ENCODE peak calls at places on chromosome 2, in seven cellular contexts. L, Q, U, S, D, H and Z are unnamed samples.
A peak's percentile ranks its signal among the peaks of the same experiment; 100 is the strongest.

GRCh38 chr2:85264471-85264870 is 63.3 kb downstream of the TGOLN2 start:
- DNase-seq in Q (peak; percentile 3), L (no peak), H (no peak), S (no peak), U (peak; percentile 51), D (no peak), Z (peak; percentile 43)

GRCh38 chr2:18752022-18752493 is 162.7 kb upstream of the NT5C1B start:
- DNase-seq in H (no peak), D (no peak), L (no peak), Q (no peak), S (no peak), U (peak; percentile 34), Z (peak; percentile 64)

GRCh38 chr2:160581035-160581434 is 87.4 kb upstream of the RBMS1 start:
- DNase-seq in S (no peak), H (no peak), L (no peak), U (peak; percentile 38), D (no peak), Q (no peak), Z (peak; percentile 36)

GRCh38 chr2:109437325-109438090 is 176.3 kb downstream of the SEPTIN10 start:
- DNase-seq in L (no peak), Q (peak; percentile 76), D (no peak), U (no peak), H (no peak), S (no peak), Z (no peak)

GRCh38 chr2:217972490-217972889 is 30.3 kb downstream of the TNS1 start:
- DNase-seq in L (no peak), H (no peak), U (no peak), D (no peak), S (no peak), Q (peak; percentile 24), Z (no peak)

GRCh38 chr2:129178356-129178755 is 801.1 kb upstream of the RAB6C start:
- DNase-seq in H (no peak), S (no peak), D (no peak), L (peak; percentile 30), U (no peak), Q (no peak), Z (no peak)

GRCh38 chr2:10876394-10876793 is 35.3 kb upstream of the KCNF1 start:
- DNase-seq in U (no peak), L (no peak), H (no peak), Q (no peak), D (no peak), S (no peak), Z (no peak)

GRCh38 chr2:19114754-19115231 is 243.6 kb downstream of the OSR1 start:
- DNase-seq in U (peak; percentile 28), Q (no peak), D (no peak), S (no peak), L (no peak), H (no peak), Z (peak; percentile 58)

GRCh38 chr2:227804970-227805369 is 8.7 kb upstream of the CCL20 start:
- DNase-seq in D (no peak), H (no peak), L (no peak), U (peak; percentile 63), Q (no peak), S (no peak), Z (peak; percentile 22)

GRCh38 chr2:173214213-173214612 is 138.6 kb downstream of the MAP3K20 start:
- DNase-seq in U (no peak), D (no peak), S (no peak), L (no peak), Q (no peak), H (no peak), Z (no peak)

GRCh38 chr2:73291093-73291460 is 2.3 kb downstream of the EGR4 start:
- DNase-seq in L (peak; percentile 73), U (peak; percentile 34), Q (no peak), D (no peak), H (peak; percentile 6), S (peak; percentile 42), Z (peak; percentile 62)